ENCODE peak calls at places on chromosomes 13 and 19, in ten cellular contexts. R is left ventricle myocardium inferior; D is IMR-90; E is pancreas; S is stomach; I is right lobe of liver; L is CD8-positive, alpha-beta T cell; U is PC-3; X is upper lobe of right lung; C is heart right ventricle. K is an unnamed sample.

GRCh38 chr13:22726721-22727120 is 454.1 kb upstream of the SGCG start:
- DNase-seq in U (no peak), C (no peak), X (no peak), L (no peak), R (no peak), I (no peak), S (no peak), E (no peak), D (no peak), K (no peak)

GRCh38 chr19:54255105-54255775 is 1.8 kb downstream of the LILRB5 start:
- DNase-seq in U (no peak), S (no peak), D (no peak), L (no peak), I (peak; percentile 42), R (no peak), C (no peak), X (no peak), E (peak; percentile 41), K (no peak)

GRCh38 chr13:44155422-44156293 is 218.0 kb upstream of the SERP2 start:
- DNase-seq in X (no peak), U (no peak), R (peak; percentile 46), L (no peak), S (peak; percentile 70), I (no peak), C (peak; percentile 62), D (peak; percentile 45), E (no peak), K (peak; percentile 55)

GRCh38 chr13:25347156-25347555 is 24.6 kb upstream of the ATP8A2 start:
- DNase-seq in S (no peak), I (no peak), D (no peak), C (no peak), R (no peak), X (no peak), U (no peak), E (no peak), L (no peak), K (no peak)

GRCh38 chr13:40993987-40994386 is 25.1 kb downstream of the ELF1 start:
- DNase-seq in L (no peak), U (peak; percentile 91), D (no peak), S (peak; percentile 45), E (no peak), X (no peak), C (no peak), R (no peak), I (no peak), K (no peak)

GRCh38 chr19:3978145-3978544 is 7.1 kb downstream of the EEF2 start:
- DNase-seq in E (no peak), S (no peak), L (no peak), X (no peak), C (no peak), D (no peak), I (no peak), R (no peak), U (no peak), K (no peak)

GRCh38 chr19:22625266-22626035 is 8.7 kb upstream of the ZNF492 start:
- DNase-seq in D (no peak), U (no peak), X (peak; percentile 36), L (no peak), S (no peak), R (no peak), I (no peak), C (no peak), E (no peak), K (no peak)

GRCh38 chr19:48872884-48873475 is 759 bp downstream of the PPP1R15A start:
- DNase-seq in C (peak; percentile 95), U (peak; percentile 92), I (peak; percentile 78), D (peak; percentile 94), X (peak; percentile 87), L (peak; percentile 86), E (peak; percentile 72), R (peak; percentile 84), S (peak; percentile 90), K (peak; percentile 91)

GRCh38 chr13:77563110-77563509 is 27.6 kb downstream of the SCEL start:
- DNase-seq in I (no peak), C (no peak), X (no peak), S (no peak), R (no peak), L (no peak), E (no peak), U (peak; percentile 54), D (peak; percentile 17), K (no peak)

GRCh38 chr19:3593156-3593555 is 7.9 kb downstream of the GIPC3 start:
- DNase-seq in D (no peak), U (no peak), C (no peak), L (no peak), X (no peak), I (no peak), R (no peak), S (no peak), E (no peak), K (no peak)

GRCh38 chr19:39824143-39825092 is 9.5 kb downstream of the DYRK1B start:
- DNase-seq in D (peak; percentile 91), E (peak; percentile 84), C (peak; percentile 93), U (peak; percentile 87), S (peak; percentile 92), R (peak; percentile 86), I (peak; percentile 92), X (peak; percentile 87), L (peak; percentile 90), K (peak; percentile 91)
- H3K27ac ChIP-seq in D (peak overlapping the region; percentile 34), E (peak overlapping the region; percentile 59), C (peak overlapping the region; percentile 86), U (no peak overlapping the region), S (peak overlapping the region; percentile 84), R (peak overlapping the region; percentile 83), I (peak overlapping the region; percentile 43), X (peak overlapping the region; percentile 76), L (peak overlapping the region; percentile 43), K (peak overlapping the region; percentile 85)

GRCh38 chr19:52603558-52604207 is 33.6 kb downstream of the ZNF701 start:
- DNase-seq in I (no peak), C (no peak), L (no peak), U (no peak), R (no peak), X (peak; percentile 22), D (peak; percentile 28), E (no peak), S (no peak), K (no peak)

GRCh38 chr19:52599241-52599640 is 29.2 kb downstream of the ZNF701 start:
- DNase-seq in L (no peak), D (no peak), R (no peak), I (no peak), E (no peak), S (no peak), C (no peak), U (no peak), X (no peak), K (no peak)

GRCh38 chr19:52602931-52603330 is 32.8 kb downstream of the ZNF701 start:
- DNase-seq in R (no peak), C (no peak), D (no peak), E (no peak), S (no peak), X (no peak), I (no peak), U (peak; percentile 52), L (no peak), K (no peak)

GRCh38 chr19:52600639-52601024 is 30.5 kb downstream of the ZNF701 start:
- DNase-seq in I (no peak), C (no peak), S (peak; percentile 33), U (no peak), L (peak; percentile 23), R (no peak), X (peak; percentile 64), E (peak; percentile 58), D (peak; percentile 3), K (peak; percentile 40)

DNA sequence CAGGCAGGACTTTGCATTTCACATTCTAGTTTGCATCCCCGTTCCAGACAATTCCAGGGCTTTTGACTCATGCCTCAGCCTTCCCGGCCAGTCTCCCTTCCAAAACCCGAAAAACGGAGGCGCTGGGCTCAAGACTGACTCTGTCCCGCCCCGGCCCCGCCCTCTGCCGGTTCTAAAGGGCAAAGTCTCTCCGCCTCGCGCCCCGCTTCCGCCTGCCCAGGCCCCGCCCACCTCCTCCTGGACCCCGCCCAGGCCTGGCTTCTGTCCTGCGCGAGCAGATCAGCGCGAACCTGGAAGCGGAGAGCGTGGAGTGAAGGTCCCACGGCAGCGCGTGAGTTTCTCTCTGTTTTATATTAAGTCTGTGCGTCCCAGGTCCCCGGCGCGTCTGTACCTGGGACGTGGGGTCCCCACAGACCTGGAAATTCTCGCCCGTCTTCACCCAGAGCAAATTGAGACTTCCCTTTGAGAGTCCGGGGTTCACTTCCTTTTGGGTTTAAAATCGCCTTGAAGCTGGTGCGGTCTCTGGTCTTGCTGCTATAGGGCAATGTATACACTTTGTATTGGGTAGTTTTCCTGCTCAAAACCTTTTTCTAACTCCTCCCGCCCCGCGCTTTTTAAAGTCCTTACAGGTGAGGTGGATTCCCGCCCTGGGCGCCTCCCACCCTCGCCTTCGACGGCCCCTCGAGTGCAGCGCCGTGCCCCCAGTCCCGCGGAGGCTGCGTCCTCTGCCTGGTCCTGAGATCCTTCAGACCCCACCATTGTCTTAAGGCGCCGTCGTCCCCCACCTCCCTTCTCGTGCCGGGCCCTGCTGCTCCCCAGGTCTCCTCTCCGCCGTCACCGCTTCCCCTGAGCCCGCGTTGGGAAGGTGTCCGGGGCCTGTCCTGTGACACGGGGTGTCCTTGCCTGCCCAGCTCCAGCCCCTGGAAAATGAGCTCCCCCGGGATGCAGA is 31.2 kb downstream of the ZNF701 start:
- DNase-seq in S (peak; percentile 97), I (peak; percentile 90), U (peak; percentile 93), L (peak; percentile 93), D (peak; percentile 87), X (peak; percentile 97), R (peak; percentile 96), C (peak; percentile 94), E (peak; percentile 99), K (peak; percentile 94)
- TF ChIP-seq CTCF in S (peak; percentile 24), I (no peak), U (peak; percentile 28), L (peak; percentile 49), D (peak; percentile 34), X (peak; percentile 44), R (peak; percentile 57), C (peak; percentile 68), E (no peak), K (no peak)

GRCh38 chr19:34269968-34270621 is 15.7 kb downstream of the GARRE1 start:
- DNase-seq in I (peak; percentile 55), R (peak; percentile 43), U (peak; percentile 78), L (peak; percentile 84), E (no peak), C (peak; percentile 79), X (peak; percentile 70), D (peak; percentile 66), S (peak; percentile 40), K (no peak)
- H3K4me3 ChIP-seq in I (no peak overlapping the region), R (peak overlapping the region; percentile 56), U (no peak overlapping the region), L (peak overlapping the region; percentile 5), E (peak overlapping the region; percentile 10), C (peak overlapping the region; percentile 31), X (peak overlapping the region; percentile 4), D (no peak overlapping the region), S (no peak overlapping the region), K (peak overlapping the region; percentile 29)

DNA sequence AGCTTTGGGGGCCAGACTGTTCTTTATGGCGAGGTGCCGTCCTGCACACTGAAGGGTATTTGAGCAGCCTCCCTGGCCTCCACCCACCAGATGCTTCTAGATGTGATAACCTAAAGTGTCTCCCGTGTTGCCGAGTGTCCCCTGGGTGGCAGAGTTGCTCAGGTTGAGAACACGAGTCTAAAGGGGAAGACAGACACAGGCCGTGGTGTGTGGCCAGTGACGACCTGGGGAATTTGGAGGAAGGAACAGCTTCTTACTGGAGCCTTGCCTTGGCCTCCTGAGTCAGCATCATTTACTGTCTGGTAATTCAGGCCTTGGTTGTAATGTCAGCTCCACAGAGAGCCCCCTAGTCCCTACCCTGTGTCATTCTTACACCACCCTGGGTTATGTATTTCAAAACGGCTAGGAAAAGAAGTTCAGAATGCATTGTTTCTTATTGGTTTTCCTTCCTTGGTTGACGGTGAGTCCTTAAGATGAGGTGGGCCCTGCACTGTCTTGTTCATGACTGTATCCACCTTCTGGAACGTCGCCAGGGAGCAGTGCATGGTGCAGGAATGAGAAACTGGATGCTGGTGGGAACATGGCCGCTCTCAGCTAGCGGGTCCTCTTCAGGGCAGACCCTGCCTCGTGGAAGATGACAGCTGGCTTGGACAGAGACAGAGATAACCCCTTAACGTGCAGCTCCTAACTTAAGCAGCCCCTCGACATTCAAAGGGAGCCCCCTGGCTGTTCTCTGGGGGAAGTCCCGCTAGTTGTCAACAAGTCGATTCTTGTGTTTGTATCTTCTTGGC is 7.1 kb downstream of the SIN3B start:
- DNase-seq in U (no peak), R (no peak), S (no peak), D (peak; percentile 39), L (no peak), E (no peak), I (no peak), C (no peak), X (no peak), K (peak; percentile 40)
- H3K27ac ChIP-seq in U (no peak overlapping the region), R (no peak overlapping the region), S (peak overlapping the region; percentile 1), D (no peak overlapping the region), L (no peak overlapping the region), E (no peak overlapping the region), I (no peak overlapping the region), C (no peak overlapping the region), X (no peak overlapping the region), K (no peak overlapping the region)